ENCODE peak calls at places on chromosomes 4 and X, in seven cellular contexts. V is fibroblast of the conjunctiva; G is stimulated activated CD4-positive, alpha-beta T cell treated with anti-CD3 and anti-CD28 coated beads, Interleukin-1b, Interleukin-23, amount 100 ng/mL, for 1 hour; H is lower lobe of right lung; X is GM13976; S is SK-N-SH; N is caudate nucleus. C is an unnamed sample.

GRCh38 chr4:569958-570667 is 6.0 kb downstream of the TMEM271 start:
- DNase-seq in V (no peak), G (no peak), H (no peak), X (no peak), S (no peak), N (no peak), C (no peak)

GRCh38 chr4:139922625-139923024 is 231.4 kb downstream of the MAML3 start:
- DNase-seq in V (no peak), G (no peak), H (no peak), X (no peak), S (no peak), N (no peak), C (peak; percentile 77)

GRCh38 chr4:75939890-75940691 is 722 bp downstream of the NAAA start:
- DNase-seq in V (no peak), G (peak; percentile 53), H (peak; percentile 85), X (peak; percentile 91), S (peak; percentile 58), N (peak; percentile 34), C (no peak)

GRCh38 chr4:8525383-8526120 is 54.6 kb upstream of the GPR78 start:
- DNase-seq in V (no peak), G (no peak), H (no peak), X (no peak), S (no peak), N (no peak), C (peak; percentile 61)

GRCh38 chr4:157013656-157014055 is 42.1 kb upstream of the PDGFC start:
- DNase-seq in V (no peak), G (no peak), H (no peak), X (no peak), S (no peak), N (no peak), C (no peak)

GRCh38 chr4:93814722-93815121 is 13.8 kb upstream of the ATOH1 start:
- DNase-seq in V (no peak), G (no peak), H (peak; percentile 47), X (no peak), S (no peak), N (no peak), C (no peak)

GRCh38 chr4:18007625-18008024 is 13.9 kb downstream of the LCORL start:
- DNase-seq in V (no peak), G (no peak), H (no peak), X (no peak), S (no peak), N (no peak), C (no peak)

GRCh38 chrX:71533850-71534515 is 1.1 kb downstream of the OGT start:
- DNase-seq in V (peak; percentile 13), G (no peak), H (peak; percentile 45), X (no peak), S (peak; percentile 42), N (no peak), C (peak; percentile 67)

GRCh38 chr4:182231080-182231479 is 12.1 kb upstream of the TENM3 start:
- DNase-seq in V (no peak), G (no peak), H (no peak), X (no peak), S (no peak), N (no peak), C (peak; percentile 90)

GRCh38 chrX:40166582-40166981 is 68.8 kb upstream of the BCOR start:
- DNase-seq in V (peak; percentile 43), G (no peak), H (no peak), X (no peak), S (peak; percentile 82), N (no peak), C (peak; percentile 49)

GRCh38 chrX:140274761-140275525 is 229.9 kb downstream of the SOX3 start:
- DNase-seq in V (no peak), G (no peak), H (no peak), X (no peak), S (no peak), N (no peak), C (peak; percentile 93)

GRCh38 chr4:76806336-76806735 is 91.6 kb downstream of the SOWAHB start:
- DNase-seq in V (no peak), G (no peak), H (no peak), X (no peak), S (no peak), N (no peak), C (no peak)

GRCh38 chrX:103431316-103431715 is 55.0 kb downstream of the BEX3 start:
- DNase-seq in V (no peak), G (no peak), H (no peak), X (no peak), S (no peak), N (no peak), C (peak; percentile 65)

GRCh38 chr4:154490589-154491340 is 834 bp downstream of the DCHS2 start:
- DNase-seq in V (no peak), G (no peak), H (no peak), X (peak; percentile 67), S (peak; percentile 41), N (no peak), C (no peak)

GRCh38 chr4:9997881-9998280 is 23.4 kb downstream of the SLC2A9 start:
- DNase-seq in V (no peak), G (no peak), H (no peak), X (no peak), S (no peak), N (no peak), C (peak; percentile 62)

GRCh38 chr4:174358823-174359222 is 75.1 kb downstream of the CEP44 start:
- DNase-seq in V (no peak), G (no peak), H (no peak), X (peak; percentile 52), S (no peak), N (no peak), C (peak; percentile 77)

GRCh38 chr4:160375746-160376452 is 1273.0 kb downstream of the RAPGEF2 start:
- DNase-seq in V (no peak), G (no peak), H (no peak), X (no peak), S (no peak), N (no peak), C (peak; percentile 3)

GRCh38 chr4:16043820-16044554 is 39.8 kb downstream of the PROM1 start:
- DNase-seq in V (no peak), G (no peak), H (no peak), X (no peak), S (no peak), N (no peak), C (no peak)

GRCh38 chr4:2977116-2978097 is 14.0 kb downstream of the GRK4 start:
- DNase-seq in V (no peak), G (no peak), H (no peak), X (no peak), S (no peak), N (no peak), C (peak; percentile 31)

GRCh38 chrX:74450803-74451449 is 29.6 kb downstream of the SLC16A2 start:
- DNase-seq in V (peak; percentile 61), G (no peak), H (no peak), X (no peak), S (no peak), N (no peak), C (peak; percentile 96)

GRCh38 chrX:136856527-136856926 is 24.0 kb downstream of the RBMX start:
- DNase-seq in V (no peak), G (no peak), H (no peak), X (peak; percentile 26), S (no peak), N (no peak), C (no peak)

GRCh38 chrX:118574666-118575065 is 79.1 kb downstream of the DOCK11 start:
- DNase-seq in V (no peak), G (no peak), H (no peak), X (no peak), S (no peak), N (no peak), C (no peak)

GRCh38 chrX:110418220-110418856 is 59.7 kb downstream of the RTL9 start:
- DNase-seq in V (peak; percentile 56), G (no peak), H (peak; percentile 46), X (no peak), S (peak; percentile 22), N (peak; percentile 1), C (peak; percentile 70)

GRCh38 chr4:67052981-67053380 is 492.3 kb downstream of the CENPC start:
- DNase-seq in V (no peak), G (no peak), H (no peak), X (no peak), S (no peak), N (no peak), C (no peak)

GRCh38 chr4:63563288-63564014 is 845.8 kb downstream of the TECRL start:
- DNase-seq in V (no peak), G (no peak), H (no peak), X (no peak), S (no peak), N (no peak), C (no peak)

GRCh38 chr4:3700736-3701135 is 65.4 kb upstream of the ADRA2C start:
- DNase-seq in V (no peak), G (no peak), H (peak; percentile 14), X (no peak), S (no peak), N (no peak), C (no peak)